ENCODE peak calls at places on chromosome 1, in ten cellular contexts. U, H, Z, C, N, Y, A, J, B and V are unnamed samples. For H3K27me3, the result is how much of the 10 kb centered on the place peaks cover.

GRCh38 chr1:234628099-234628498 is 18.1 kb upstream of the IRF2BP2 start:
- DNase-seq in U (no peak), H (no peak), Z (no peak), C (no peak), N (no peak), Y (no peak), A (no peak), J (peak), B (peak), V (no peak)

GRCh38 chr1:53336146-53336545 is 8.3 kb upstream of the LRP8 start:
- DNase-seq in U (no peak), H (peak), Z (no peak), C (no peak), N (no peak), Y (no peak), A (no peak), J (no peak), B (no peak), V (no peak)

GRCh38 chr1:73627723-73628122 is 570.3 kb downstream of the LRRIQ3 start:
- DNase-seq in U (no peak), H (no peak), Z (no peak), C (no peak), N (peak), Y (no peak), A (no peak), J (no peak), B (no peak), V (no peak)

GRCh38 chr1:227260433-227260832 is 57.9 kb downstream of the CDC42BPA start:
- DNase-seq in U (no peak), H (no peak), Z (no peak), C (no peak), N (no peak), Y (no peak), A (no peak), J (no peak), B (no peak), V (no peak)

GRCh38 chr1:113929750-113930498 is 800 bp downstream of the HIPK1 start:
- DNase-seq in U (no peak), H (no peak), Z (peak), C (peak), N (peak), Y (no peak), A (peak), J (peak), B (peak), V (no peak)

GRCh38 chr1:66532798-66533783 is 862 bp upstream of the SGIP1 start:
- DNase-seq in U (no peak), H (peak), Z (no peak), C (peak), N (peak), Y (peak), A (peak), J (peak), B (no peak), V (peak)

GRCh38 chr1:50940291-50940690 is 19.8 kb downstream of the FAF1 start:
- DNase-seq in U (no peak), H (no peak), Z (no peak), C (no peak), N (no peak), Y (no peak), A (no peak), J (no peak), B (no peak), V (no peak)

GRCh38 chr1:246690100-246690499 is 34.1 kb upstream of the SCCPDH start:
- DNase-seq in U (no peak), H (no peak), Z (no peak), C (no peak), N (no peak), Y (no peak), A (no peak), J (no peak), B (no peak), V (no peak)

GRCh38 chr1:165898837-165899236 is 71.4 kb downstream of the UCK2 start:
- DNase-seq in U (no peak), H (no peak), Z (peak), C (peak), N (no peak), Y (peak), A (no peak), J (peak), B (peak), V (peak)

GRCh38 chr1:160032165-160032827 is 506 bp upstream of the PIGM start:
- DNase-seq in U (no peak), H (no peak), Z (no peak), C (no peak), N (peak), Y (no peak), A (no peak), J (no peak), B (peak), V (no peak)

GRCh38 chr1:9651220-9651564 is 339 bp upstream of the PIK3CD start:
- DNase-seq in U (no peak), H (no peak), Z (no peak), C (no peak), N (no peak), Y (no peak), A (no peak), J (no peak), B (no peak), V (no peak)
- TF ChIP-seq CTCF in U (no peak), H (no peak), Z (no peak), C (no peak), N (no peak), Y (no peak), A (no peak), J (no peak), B (no peak), V (no peak)

GRCh38 chr1:30229557-30229956 is 493.8 kb downstream of the MATN1 start:
- DNase-seq in U (no peak), H (no peak), Z (no peak), C (no peak), N (no peak), Y (no peak), A (no peak), J (no peak), B (no peak), V (no peak)
- H3K27me3 ChIP-seq in U (under half), H (under half), Z (under half), C (under half), N (under half), Y (under half), A (under half), J (under half), B (half or more), V (under half)

GRCh38 chr1:155900161-155900560 is 11.0 kb downstream of the RIT1 start:
- DNase-seq in U (no peak), H (no peak), Z (no peak), C (no peak), N (no peak), Y (no peak), A (no peak), J (no peak), B (no peak), V (no peak)

GRCh38 chr1:155897746-155898145 is 13.4 kb downstream of the RIT1 start:
- DNase-seq in U (no peak), H (no peak), Z (no peak), C (no peak), N (no peak), Y (no peak), A (no peak), J (peak), B (no peak), V (no peak)

GRCh38 chr1:155904261-155904660 is 6.9 kb downstream of the RIT1 start:
- DNase-seq in U (no peak), H (no peak), Z (no peak), C (no peak), N (no peak), Y (no peak), A (no peak), J (no peak), B (no peak), V (no peak)

DNA sequence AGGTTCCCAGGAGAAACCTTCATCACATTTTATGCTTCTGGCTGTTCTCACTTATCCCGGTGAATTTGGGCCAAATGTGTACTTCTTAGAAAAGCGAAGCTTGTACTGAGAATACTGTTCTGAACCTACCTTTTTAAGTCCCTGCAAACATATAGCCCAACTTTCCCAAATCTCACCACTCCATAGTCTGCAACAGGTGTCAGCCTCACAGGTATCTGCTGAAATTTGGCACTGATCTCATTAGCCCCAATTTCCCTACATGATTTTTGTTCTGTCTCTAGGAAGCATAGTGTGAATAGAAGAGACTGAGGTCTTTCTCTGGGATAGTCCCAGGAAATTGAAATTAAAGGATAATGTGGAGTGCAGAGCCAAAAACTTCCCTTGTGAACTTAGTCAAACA is 11.5 kb downstream of the RIT1 start:
- DNase-seq in U (no peak), H (no peak), Z (no peak), C (no peak), N (no peak), Y (no peak), A (no peak), J (no peak), B (no peak), V (no peak)
- H3K4me3 ChIP-seq in U (no peak), H (no peak), Z (no peak), C (no peak), N (no peak), Y (no peak), A (no peak), J (no peak), B (no peak), V (no peak)

GRCh38 chr1:45867697-45868346 is 64.4 kb downstream of the MAST2 start:
- DNase-seq in U (no peak), H (no peak), Z (no peak), C (no peak), N (no peak), Y (no peak), A (no peak), J (no peak), B (peak), V (no peak)

GRCh38 chr1:45864765-45865164 is 61.4 kb downstream of the MAST2 start:
- DNase-seq in U (no peak), H (no peak), Z (no peak), C (no peak), N (no peak), Y (no peak), A (no peak), J (peak), B (peak), V (no peak)

GRCh38 chr1:45870500-45870899 is 67.1 kb downstream of the MAST2 start:
- DNase-seq in U (no peak), H (no peak), Z (no peak), C (no peak), N (no peak), Y (no peak), A (no peak), J (no peak), B (peak), V (no peak)

GRCh38 chr1:45864124-45864721 is 60.8 kb downstream of the MAST2 start:
- DNase-seq in U (no peak), H (no peak), Z (peak), C (no peak), N (no peak), Y (no peak), A (no peak), J (no peak), B (no peak), V (no peak)

GRCh38 chr1:45868861-45869260 is 65.4 kb downstream of the MAST2 start:
- DNase-seq in U (no peak), H (no peak), Z (no peak), C (no peak), N (no peak), Y (no peak), A (no peak), J (no peak), B (peak), V (no peak)
- TF ChIP-seq CTCF in U (no peak), H (no peak), Z (no peak), C (no peak), N (no peak), Y (no peak), A (no peak), J (no peak), B (no peak), V (no peak)